ENCODE peak calls at places on chromosomes 3 and 15, in four cellular contexts. G is AG09319, Z is neural progenitor cell, T is GM13976. O is an unnamed sample.
A peak's percentile ranks its signal among the peaks of the same experiment; 100 is the strongest.

GRCh38 chr3:120816728-120817127 is 74.2 kb downstream of the GTF2E1 start:
- DNase-seq in G (no peak), Z (no peak), T (no peak), O (no peak)

GRCh38 chr15:89442671-89443307 is 53.6 kb downstream of the RHCG start:
- DNase-seq in Z (peak; percentile 89), G (no peak), T (peak; percentile 88), O (peak; percentile 82)

GRCh38 chr15:68583321-68583720 is 4.5 kb downstream of the CORO2B start:
- DNase-seq in T (no peak), G (no peak), Z (no peak), O (no peak)

GRCh38 chr3:42066516-42067181 is 24.5 kb upstream of the TRAK1 start:
- DNase-seq in Z (peak; percentile 40), T (peak; percentile 49), G (no peak), O (peak; percentile 31)

GRCh38 chr3:159856496-159857098 is 132.0 kb upstream of the IL12A start:
- DNase-seq in T (no peak), Z (peak; percentile 59), G (no peak), O (no peak)

GRCh38 chr3:41431386-41431785 is 232.1 kb downstream of the CTNNB1 start:
- DNase-seq in Z (no peak), G (no peak), T (no peak), O (no peak)

GRCh38 chr15:66611257-66612053 is 45.7 kb upstream of the LCTL start:
- DNase-seq in T (no peak), G (no peak), Z (no peak), O (no peak)

GRCh38 chr3:39466988-39467387 is 492 bp upstream of the MOBP start:
- DNase-seq in T (no peak), Z (no peak), G (no peak), O (no peak)

GRCh38 chr3:129305592-129306091 is 27.0 kb downstream of the HMCES start:
- DNase-seq in G (no peak), T (peak; percentile 77), Z (peak; percentile 98), O (peak; percentile 67)

GRCh38 chr3:155745795-155746550 is 1.1 kb upstream of the PLCH1 start:
- DNase-seq in T (no peak), G (no peak), Z (peak; percentile 92), O (no peak)

GRCh38 chr15:66763186-66764066 is 61.4 kb downstream of the SMAD6 start:
- DNase-seq in G (no peak), Z (no peak), T (no peak), O (no peak)

GRCh38 chr15:98653686-98654085 is 5.3 kb downstream of the IGF1R start:
- DNase-seq in T (no peak), Z (no peak), G (no peak), O (no peak)

GRCh38 chr15:51424780-51425179 is 83.3 kb downstream of the GLDN start:
- DNase-seq in T (no peak), Z (no peak), G (no peak), O (no peak)

GRCh38 chr3:14448063-14448462 is 45.7 kb downstream of the SLC6A6 start:
- DNase-seq in Z (no peak), T (no peak), G (no peak), O (no peak)

GRCh38 chr15:41940441-41940857 is 31.9 kb downstream of the EHD4 start:
- DNase-seq in G (no peak), T (no peak), Z (no peak), O (no peak)

GRCh38 chr3:30693470-30694120 is 87.2 kb downstream of the TGFBR2 start:
- DNase-seq in G (peak; percentile 43), Z (peak; percentile 84), T (peak; percentile 45), O (peak; percentile 48)

GRCh38 chr3:29758108-29759020 is 477.5 kb downstream of the RBMS3 start:
- DNase-seq in T (no peak), G (peak; percentile 79), Z (no peak), O (no peak)

GRCh38 chr3:186002884-186003472 is 65.2 kb upstream of the TRA2B start:
- DNase-seq in Z (peak; percentile 47), G (no peak), T (no peak), O (no peak)
- TF ChIP-seq CTCF in Z (peak; percentile 67), G (peak; percentile 32), T (no peak), O (peak; percentile 30)

DNA sequence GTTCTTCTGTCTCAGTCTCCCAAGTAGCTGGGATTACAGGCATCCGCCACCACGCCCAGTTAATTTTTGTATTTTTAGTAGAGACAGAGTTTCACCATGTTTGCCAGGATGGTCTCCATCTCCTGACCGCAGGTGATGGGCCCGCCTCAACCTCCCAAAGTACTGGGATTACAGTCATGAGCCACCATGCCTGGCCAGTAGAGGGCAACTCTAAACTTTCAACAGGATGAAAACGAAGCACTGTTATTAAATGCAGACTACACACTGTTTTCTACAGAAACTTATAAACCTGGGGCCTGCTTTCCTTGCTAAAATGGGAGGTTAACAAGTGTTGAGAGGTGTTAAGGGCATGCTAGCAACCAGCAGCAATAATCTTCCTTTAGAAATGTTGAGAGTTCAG is 7.6 kb downstream of the ARPC4 start:
- DNase-seq in T (no peak), Z (no peak), G (no peak), O (no peak)
- TF ChIP-seq CTCF in T (no peak), Z (peak; percentile 44), G (no peak), O (peak; percentile 16)

GRCh38 chr3:161126495-161126894 is 21.3 kb upstream of the B3GALNT1 start:
- DNase-seq in G (no peak), T (no peak), Z (no peak), O (no peak)
- TF ChIP-seq CTCF in G (no peak), T (no peak), Z (no peak), O (no peak)

GRCh38 chr15:71366522-71366921 is 251.3 kb downstream of the THSD4 start:
- DNase-seq in Z (no peak), G (no peak), T (no peak), O (no peak)

GRCh38 chr15:71362987-71363968 is 248.0 kb downstream of the THSD4 start:
- DNase-seq in T (no peak), Z (no peak), G (no peak), O (no peak)

GRCh38 chr15:71359246-71359645 is 244.0 kb downstream of the THSD4 start:
- DNase-seq in Z (no peak), T (no peak), G (no peak), O (no peak)

GRCh38 chr15:71364117-71364584 is 248.9 kb downstream of the THSD4 start:
- DNase-seq in G (no peak), T (no peak), Z (no peak), O (no peak)

DNA sequence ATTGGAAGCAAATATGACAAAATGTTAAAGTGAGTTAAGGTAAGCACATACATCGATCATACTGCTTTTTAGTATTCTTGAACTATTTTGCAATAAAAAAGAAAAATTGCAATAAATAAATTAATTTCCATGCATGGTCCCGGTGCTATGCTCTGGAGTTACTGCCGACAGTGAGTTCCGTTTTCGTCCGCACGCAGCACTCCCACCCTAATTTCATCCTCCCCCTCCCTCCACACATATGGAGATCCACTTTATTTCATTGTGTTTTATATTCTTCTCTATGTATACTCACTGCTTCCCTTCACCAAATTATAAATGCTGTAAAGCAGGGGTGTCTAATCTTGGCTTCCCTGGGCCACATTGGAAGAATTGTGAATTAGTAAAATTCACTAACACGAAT is 247.3 kb downstream of the THSD4 start:
- DNase-seq in G (no peak), T (no peak), Z (no peak), O (no peak)
- TF ChIP-seq CTCF in G (no peak), T (no peak), Z (no peak), O (no peak)

DNA sequence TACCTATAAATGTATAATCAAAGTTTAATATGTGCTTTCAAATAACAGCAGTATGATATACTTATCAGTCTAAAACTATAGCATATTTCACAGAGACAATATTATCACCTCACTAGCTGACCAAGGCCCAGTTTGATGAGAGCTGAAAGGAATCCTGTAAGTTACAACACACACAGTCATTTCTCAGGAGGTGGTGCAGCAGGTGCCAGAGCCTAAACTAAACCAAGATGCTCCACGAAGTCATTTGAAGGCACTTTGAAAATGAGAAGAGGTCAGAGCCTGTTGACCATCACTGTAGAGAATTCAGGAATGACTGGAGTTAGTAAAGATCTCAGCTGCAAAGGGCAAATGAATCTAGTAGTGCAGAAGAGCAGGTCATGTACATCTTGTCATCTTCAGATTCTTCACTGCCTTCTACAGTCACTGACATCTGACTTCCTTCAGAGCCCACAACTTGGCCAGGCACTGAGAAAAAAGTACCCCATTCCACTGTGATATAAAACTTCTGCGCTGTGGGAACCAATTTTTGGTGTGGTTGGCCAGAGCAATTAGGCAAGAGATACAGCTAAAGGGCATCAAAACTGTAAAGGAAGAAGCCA is 7.9 kb downstream of the GBE1 start:
- DNase-seq in G (no peak), T (no peak), Z (no peak), O (no peak)
- TF ChIP-seq CTCF in G (no peak), T (no peak), Z (no peak), O (no peak)

DNA sequence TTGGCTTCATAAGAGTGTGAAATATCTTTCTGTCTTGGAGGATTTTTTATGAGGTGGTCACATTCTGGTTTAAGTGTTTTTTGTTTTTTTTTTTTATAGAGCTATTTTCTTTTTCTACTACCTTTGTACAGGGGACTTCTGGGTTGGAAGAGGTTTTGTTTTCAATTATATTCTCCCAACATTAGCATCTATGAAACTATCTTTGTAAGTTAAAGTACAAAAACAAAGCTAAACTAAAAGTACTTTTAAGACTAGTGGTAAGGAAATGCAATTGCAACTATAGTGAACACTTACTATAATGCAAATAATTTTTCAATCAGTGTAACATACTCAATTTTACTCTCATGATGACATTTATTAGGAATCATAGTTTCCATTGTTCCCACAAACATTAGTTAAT is 688.2 kb downstream of the SI start:
- DNase-seq in T (no peak), G (no peak), Z (no peak), O (no peak)
- TF ChIP-seq CTCF in T (no peak), G (no peak), Z (peak; percentile 33), O (no peak)

GRCh38 chr3:179410317-179410716 is 41.0 kb downstream of the GNB4 start:
- DNase-seq in T (no peak), Z (peak; percentile 6), G (no peak), O (no peak)
- TF ChIP-seq CTCF in T (peak; percentile 11), Z (no peak), G (no peak), O (peak; percentile 26)

DNA sequence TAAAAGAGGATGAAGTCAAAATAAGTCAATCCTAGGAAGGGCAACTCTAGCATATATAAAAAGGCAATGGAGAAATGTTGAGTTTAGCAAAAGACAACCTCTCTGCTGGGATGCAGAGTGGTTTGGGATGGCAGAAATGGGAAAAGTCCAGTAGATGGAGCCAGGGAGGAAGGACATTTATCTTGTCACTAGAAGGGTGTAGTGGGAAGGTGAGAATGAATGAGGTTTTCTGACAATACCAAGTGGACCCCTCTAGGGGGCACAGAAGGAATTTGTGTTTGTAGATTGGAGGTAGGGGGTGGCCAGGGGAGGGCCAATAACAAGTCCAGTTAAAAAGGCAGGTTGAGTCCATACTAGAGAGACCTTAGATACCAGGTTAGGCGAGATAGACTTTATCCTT is 80.0 kb downstream of the THSD4 start:
- DNase-seq in T (no peak), G (no peak), Z (peak; percentile 37), O (no peak)
- TF ChIP-seq CTCF in T (no peak), G (peak; percentile 6), Z (peak; percentile 48), O (no peak)

GRCh38 chr3:18127181-18127863 is 297.8 kb downstream of the SATB1 start:
- DNase-seq in T (peak; percentile 39), Z (no peak), G (no peak), O (peak; percentile 51)
- TF ChIP-seq CTCF in T (peak; percentile 8), Z (no peak), G (no peak), O (no peak)